ENCODE peak calls at places on chromosomes 13 and 19, in nine cellular contexts. K, G, V, L, T, F, W, P and S are unnamed samples.

GRCh38 chr13:111486331-111486730 is 165.9 kb downstream of the TEX29 start:
- DNase-seq in F (no peak), V (no peak), P (no peak), T (no peak), L (no peak), K (no peak), W (no peak), G (no peak), S (no peak)

GRCh38 chr13:57030671-57031070 is 110.0 kb upstream of the PRR20A start:
- DNase-seq in F (no peak), K (no peak), L (no peak), P (no peak), G (no peak), V (no peak), T (no peak), W (no peak), S (no peak)

GRCh38 chr19:7969560-7969949 is 26.1 kb upstream of the TIMM44 start:
- DNase-seq in G (no peak), T (no peak), L (no peak), K (no peak), F (no peak), P (no peak), V (no peak), W (no peak), S (no peak)

GRCh38 chr13:49308104-49308875 is 60.6 kb downstream of the CDADC1 start:
- DNase-seq in T (no peak), V (no peak), W (peak), F (no peak), G (no peak), P (no peak), L (peak), K (peak), S (no peak)

GRCh38 chr19:48196321-48196761 is 25.9 kb downstream of the ZSWIM9 start:
- DNase-seq in G (no peak), P (no peak), T (no peak), L (no peak), K (no peak), F (no peak), W (no peak), V (no peak), S (no peak)

GRCh38 chr13:90690458-90691063 is 656.9 kb upstream of the MIR17HG start:
- DNase-seq in L (peak), P (no peak), F (no peak), K (no peak), V (peak), G (peak), T (no peak), W (no peak), S (no peak)

GRCh38 chr19:2054763-2055162 is 3.7 kb upstream of the MKNK2 start:
- DNase-seq in V (no peak), W (no peak), T (no peak), L (no peak), G (no peak), P (no peak), K (no peak), F (no peak), S (no peak)

GRCh38 chr19:3178377-3178972 is at the start of gene S1PR4:
- DNase-seq in F (no peak), V (no peak), T (peak), G (no peak), W (no peak), L (no peak), K (peak), P (no peak), S (peak)

GRCh38 chr13:46728777-46729176 is 68.2 kb downstream of the ESD start:
- DNase-seq in V (no peak), P (no peak), T (peak), G (no peak), F (no peak), L (no peak), K (no peak), W (no peak), S (peak)

GRCh38 chr13:105121221-105121620 is 1414.2 kb downstream of the EFNB2 start:
- DNase-seq in L (no peak), K (no peak), F (no peak), W (no peak), P (no peak), G (no peak), V (no peak), T (no peak), S (no peak)

GRCh38 chr13:25874907-25875306 is 176.9 kb downstream of the SHISA2 start:
- DNase-seq in L (no peak), F (peak), V (no peak), W (no peak), P (peak), G (no peak), K (no peak), T (peak), S (peak)

GRCh38 chr19:44072543-44073401 is 813 bp downstream of the ZNF284 start:
- DNase-seq in T (peak), P (no peak), V (no peak), W (no peak), L (no peak), G (no peak), F (no peak), K (peak), S (peak)

GRCh38 chr13:98407575-98407974 is 169.3 kb downstream of the STK24 start:
- DNase-seq in P (no peak), F (no peak), V (no peak), W (no peak), K (no peak), L (no peak), G (no peak), T (no peak), S (no peak)

GRCh38 chr19:49224856-49225255 is 67.3 kb downstream of the TRPM4 start:
- DNase-seq in T (peak), K (peak), G (no peak), V (no peak), W (no peak), F (peak), L (peak), P (no peak), S (peak)

GRCh38 chr19:13869324-13869723 is 7.6 kb upstream of the NANOS3 start:
- DNase-seq in G (no peak), V (no peak), W (no peak), K (no peak), F (no peak), L (no peak), P (no peak), T (no peak), S (no peak)

GRCh38 chr19:8304841-8305621 is 3.1 kb downstream of the CD320 start:
- DNase-seq in F (no peak), V (no peak), K (peak), T (peak), P (no peak), G (no peak), L (no peak), W (no peak), S (peak)

GRCh38 chr13:72437458-72437857 is 290.0 kb downstream of the MZT1 start:
- DNase-seq in L (peak), V (no peak), W (no peak), P (no peak), K (no peak), G (peak), F (no peak), T (no peak), S (no peak)

GRCh38 chr19:19461671-19462622 is 53.4 kb downstream of the TSSK6 start:
- DNase-seq in F (no peak), L (no peak), W (no peak), G (no peak), P (no peak), T (no peak), V (no peak), K (peak), S (peak)

GRCh38 chr13:95533545-95534135 is 18.9 kb upstream of the CLDN10 start:
- DNase-seq in T (no peak), F (no peak), L (no peak), G (no peak), K (no peak), V (no peak), W (no peak), P (no peak), S (no peak)